ENCODE peak calls at places on chromosomes 6 and 20, in six cellular contexts. One of them, this sample, is unnamed.

GRCh38 chr6:30152019-30152673 is 8.9 kb downstream of the TRIM10 start:
- DNase-seq in neural progenitor cell: no peak
- DNase-seq in aorta: no peak
- DNase-seq in tibial artery: no peak
- DNase-seq in GM23338: no peak
- DNase-seq in kidney epithelial cell: no peak
- DNase-seq in this sample: no peak

GRCh38 chr20:17024513-17025105 is 202.2 kb upstream of the PCSK2 start:
- DNase-seq in neural progenitor cell: peak; percentile 58
- DNase-seq in aorta: no peak
- DNase-seq in tibial artery: no peak
- DNase-seq in GM23338: peak; percentile 64
- DNase-seq in kidney epithelial cell: peak; percentile 5
- DNase-seq in this sample: peak; percentile 97

GRCh38 chr6:84860493-84860892 is 96.1 kb upstream of the TBX18 start:
- DNase-seq in neural progenitor cell: no peak
- DNase-seq in aorta: no peak
- DNase-seq in tibial artery: no peak
- DNase-seq in GM23338: no peak
- DNase-seq in kidney epithelial cell: no peak
- DNase-seq in this sample: no peak

GRCh38 chr20:36850759-36851158 is 25.2 kb upstream of the TLDC2 start:
- DNase-seq in neural progenitor cell: no peak
- DNase-seq in aorta: no peak
- DNase-seq in tibial artery: no peak
- DNase-seq in GM23338: no peak
- DNase-seq in kidney epithelial cell: no peak
- DNase-seq in this sample: no peak

GRCh38 chr6:168713839-168714238 is 272.9 kb downstream of the SMOC2 start:
- DNase-seq in neural progenitor cell: no peak
- DNase-seq in aorta: no peak
- DNase-seq in tibial artery: no peak
- DNase-seq in GM23338: peak; percentile 34
- DNase-seq in kidney epithelial cell: no peak
- DNase-seq in this sample: peak; percentile 56

GRCh38 chr20:33791959-33792597 is 19.1 kb upstream of the CHMP4B start:
- DNase-seq in neural progenitor cell: peak; percentile 62
- DNase-seq in aorta: no peak
- DNase-seq in tibial artery: no peak
- DNase-seq in GM23338: peak; percentile 70
- DNase-seq in kidney epithelial cell: no peak
- DNase-seq in this sample: peak; percentile 40

GRCh38 chr20:35870541-35871307 is 83.6 kb downstream of the SCAND1 start:
- DNase-seq in neural progenitor cell: no peak
- DNase-seq in aorta: no peak
- DNase-seq in tibial artery: no peak
- DNase-seq in GM23338: no peak
- DNase-seq in kidney epithelial cell: no peak
- DNase-seq in this sample: no peak

GRCh38 chr20:63360850-63361497 is at the start of gene CHRNA4:
- DNase-seq in neural progenitor cell: peak; percentile 63
- DNase-seq in aorta: no peak
- DNase-seq in tibial artery: no peak
- DNase-seq in GM23338: peak; percentile 56
- DNase-seq in kidney epithelial cell: no peak
- DNase-seq in this sample: no peak

GRCh38 chr6:11078266-11078665 is 15.4 kb upstream of the SMIM13 start:
- DNase-seq in neural progenitor cell: no peak
- DNase-seq in aorta: no peak
- DNase-seq in tibial artery: no peak
- DNase-seq in GM23338: no peak
- DNase-seq in kidney epithelial cell: no peak
- DNase-seq in this sample: no peak

GRCh38 chr6:15483060-15483459 is 179.8 kb downstream of the DTNBP1 start:
- DNase-seq in neural progenitor cell: no peak
- DNase-seq in aorta: no peak
- DNase-seq in tibial artery: no peak
- DNase-seq in GM23338: no peak
- DNase-seq in kidney epithelial cell: no peak
- DNase-seq in this sample: no peak

GRCh38 chr6:118709859-118710350 is 58.5 kb upstream of the CEP85L start:
- DNase-seq in neural progenitor cell: no peak
- DNase-seq in aorta: no peak
- DNase-seq in tibial artery: no peak
- DNase-seq in GM23338: peak; percentile 15
- DNase-seq in kidney epithelial cell: peak; percentile 82
- DNase-seq in this sample: peak; percentile 76

GRCh38 chr6:54074109-54074508 is 37.1 kb upstream of the MLIP start:
- DNase-seq in neural progenitor cell: no peak
- DNase-seq in aorta: no peak
- DNase-seq in tibial artery: no peak
- DNase-seq in GM23338: no peak
- DNase-seq in kidney epithelial cell: no peak
- DNase-seq in this sample: peak; percentile 69

GRCh38 chr6:90079555-90080490 is 185.6 kb downstream of the GJA10 start:
- DNase-seq in neural progenitor cell: no peak
- DNase-seq in aorta: no peak
- DNase-seq in tibial artery: no peak
- DNase-seq in GM23338: no peak
- DNase-seq in kidney epithelial cell: no peak
- DNase-seq in this sample: peak; percentile 31

GRCh38 chr6:159083146-159083545 is 38.4 kb upstream of the TAGAP start:
- DNase-seq in neural progenitor cell: no peak
- DNase-seq in aorta: no peak
- DNase-seq in tibial artery: no peak
- DNase-seq in GM23338: no peak
- DNase-seq in kidney epithelial cell: no peak
- DNase-seq in this sample: no peak

This sample was measured in mesendoderm.